ENCODE peak calls at places on chromosomes 4 and X, in eight cellular contexts. One of them, this sample, is unnamed.
A peak's percentile ranks its signal among the peaks of the same experiment; 100 is the strongest.

GRCh38 chr4:152946460-152946859 is 10.3 kb downstream of the FHDC1 start:
- DNase-seq in IMR-90: no peak
- DNase-seq in lower leg skin: no peak
- DNase-seq in hepatocyte: no peak
- DNase-seq in GM23248: no peak
- DNase-seq in cardiac fibroblast: no peak
- DNase-seq in brain microvascular endothelial cell: no peak
- DNase-seq in transverse colon: no peak
- DNase-seq in this sample: no peak

GRCh38 chr4:146442801-146443200 is 78.9 kb downstream of the SLC10A7 start:
- DNase-seq in GM23248: peak; percentile 82
- DNase-seq in IMR-90: peak; percentile 75
- DNase-seq in brain microvascular endothelial cell: peak; percentile 43
- DNase-seq in lower leg skin: no peak
- DNase-seq in hepatocyte: no peak
- DNase-seq in cardiac fibroblast: peak; percentile 31
- DNase-seq in transverse colon: no peak
- DNase-seq in this sample: peak; percentile 22

GRCh38 chr4:82696117-82696516 is 102.5 kb downstream of the SCD5 start:
- DNase-seq in cardiac fibroblast: no peak
- DNase-seq in transverse colon: no peak
- DNase-seq in hepatocyte: no peak
- DNase-seq in brain microvascular endothelial cell: no peak
- DNase-seq in IMR-90: no peak
- DNase-seq in lower leg skin: no peak
- DNase-seq in GM23248: no peak
- DNase-seq in this sample: no peak

GRCh38 chr4:1686440-1687036 is 2.4 kb upstream of the FAM53A start:
- DNase-seq in cardiac fibroblast: no peak
- DNase-seq in transverse colon: no peak
- DNase-seq in GM23248: no peak
- DNase-seq in IMR-90: no peak
- DNase-seq in hepatocyte: no peak
- DNase-seq in brain microvascular endothelial cell: no peak
- DNase-seq in lower leg skin: no peak
- DNase-seq in this sample: no peak

GRCh38 chr4:2712261-2712842 is 43.8 kb downstream of the TNIP2 start:
- DNase-seq in lower leg skin: no peak
- DNase-seq in GM23248: peak; percentile 35
- DNase-seq in hepatocyte: no peak
- DNase-seq in IMR-90: no peak
- DNase-seq in transverse colon: no peak
- DNase-seq in brain microvascular endothelial cell: no peak
- DNase-seq in cardiac fibroblast: peak; percentile 30
- DNase-seq in this sample: no peak

GRCh38 chrX:132365490-132365889 is 123.3 kb downstream of the MBNL3 start:
- DNase-seq in GM23248: no peak
- DNase-seq in lower leg skin: no peak
- DNase-seq in brain microvascular endothelial cell: no peak
- DNase-seq in hepatocyte: no peak
- DNase-seq in IMR-90: no peak
- DNase-seq in transverse colon: no peak
- DNase-seq in cardiac fibroblast: no peak
- DNase-seq in this sample: no peak

GRCh38 chr4:128661529-128661928 is 148.0 kb upstream of the JADE1 start:
- DNase-seq in lower leg skin: no peak
- DNase-seq in cardiac fibroblast: no peak
- DNase-seq in transverse colon: no peak
- DNase-seq in GM23248: no peak
- DNase-seq in hepatocyte: peak; percentile 67
- DNase-seq in IMR-90: no peak
- DNase-seq in brain microvascular endothelial cell: no peak
- DNase-seq in this sample: no peak

GRCh38 chr4:22170353-22170752 is 221.8 kb upstream of the KCNIP4 start:
- DNase-seq in transverse colon: no peak
- DNase-seq in cardiac fibroblast: peak; percentile 54
- DNase-seq in brain microvascular endothelial cell: peak; percentile 63
- DNase-seq in IMR-90: peak; percentile 60
- DNase-seq in hepatocyte: no peak
- DNase-seq in lower leg skin: no peak
- DNase-seq in GM23248: peak; percentile 78
- DNase-seq in this sample: no peak

GRCh38 chr4:57460967-57461366 is 350.8 kb upstream of the IGFBP7 start:
- DNase-seq in IMR-90: no peak
- DNase-seq in GM23248: no peak
- DNase-seq in hepatocyte: no peak
- DNase-seq in cardiac fibroblast: no peak
- DNase-seq in brain microvascular endothelial cell: no peak
- DNase-seq in lower leg skin: no peak
- DNase-seq in transverse colon: no peak
- DNase-seq in this sample: no peak

GRCh38 chr4:41329361-41329760 is 72.6 kb downstream of the UCHL1 start:
- DNase-seq in lower leg skin: no peak
- DNase-seq in GM23248: no peak
- DNase-seq in IMR-90: no peak
- DNase-seq in cardiac fibroblast: peak; percentile 35
- DNase-seq in hepatocyte: no peak
- DNase-seq in transverse colon: no peak
- DNase-seq in brain microvascular endothelial cell: no peak
- DNase-seq in this sample: no peak

GRCh38 chr4:15691346-15692140 is 9.9 kb downstream of the FAM200B start:
- DNase-seq in hepatocyte: no peak
- DNase-seq in transverse colon: no peak
- DNase-seq in GM23248: peak; percentile 79
- DNase-seq in lower leg skin: no peak
- DNase-seq in cardiac fibroblast: peak; percentile 44
- DNase-seq in brain microvascular endothelial cell: peak; percentile 73
- DNase-seq in IMR-90: peak; percentile 87
- DNase-seq in this sample: no peak

GRCh38 chr4:33386761-33387160 is 2666.6 kb downstream of the PCDH7 start:
- DNase-seq in cardiac fibroblast: peak; percentile 23
- DNase-seq in GM23248: peak; percentile 1
- DNase-seq in hepatocyte: no peak
- DNase-seq in IMR-90: no peak
- DNase-seq in lower leg skin: no peak
- DNase-seq in brain microvascular endothelial cell: no peak
- DNase-seq in transverse colon: no peak
- DNase-seq in this sample: no peak

GRCh38 chrX:41900321-41900720 is 23.0 kb downstream of the CASK start:
- DNase-seq in brain microvascular endothelial cell: no peak
- DNase-seq in IMR-90: no peak
- DNase-seq in cardiac fibroblast: no peak
- DNase-seq in transverse colon: no peak
- DNase-seq in GM23248: no peak
- DNase-seq in hepatocyte: no peak
- DNase-seq in lower leg skin: no peak
- DNase-seq in this sample: no peak

GRCh38 chr4:46032061-46032460 is 91.8 kb downstream of the GABRG1 start:
- DNase-seq in hepatocyte: no peak
- DNase-seq in GM23248: no peak
- DNase-seq in transverse colon: no peak
- DNase-seq in brain microvascular endothelial cell: no peak
- DNase-seq in lower leg skin: no peak
- DNase-seq in IMR-90: no peak
- DNase-seq in cardiac fibroblast: no peak
- DNase-seq in this sample: no peak

DNA sequence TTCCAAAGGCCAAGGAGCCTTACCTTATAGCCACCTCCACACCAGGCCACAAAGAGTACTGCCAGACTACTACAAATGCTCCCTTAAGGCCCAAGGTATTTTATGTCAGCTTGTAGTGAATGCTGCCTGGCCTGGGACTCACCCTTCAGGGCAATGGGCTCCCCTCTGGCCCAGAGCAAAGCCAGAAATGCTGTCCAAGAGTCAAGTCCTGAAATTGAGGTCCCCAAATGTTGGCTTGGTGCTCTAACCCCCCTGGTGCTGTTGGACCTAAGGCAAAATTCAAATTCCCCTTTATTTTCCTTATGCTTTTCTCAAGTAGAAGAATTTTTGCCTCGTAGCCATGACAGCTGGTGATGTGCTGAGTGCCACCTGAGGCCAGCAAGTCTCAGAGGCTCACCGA is 1354.3 kb upstream of the DIAPH2 start:
- DNase-seq in hepatocyte: no peak
- DNase-seq in IMR-90: no peak
- DNase-seq in transverse colon: no peak
- DNase-seq in GM23248: no peak
- DNase-seq in lower leg skin: no peak
- DNase-seq in brain microvascular endothelial cell: no peak
- DNase-seq in cardiac fibroblast: no peak
- DNase-seq in this sample: no peak
- H3K4me3 ChIP-seq in hepatocyte: no peak overlapping the region
- H3K4me3 ChIP-seq in IMR-90: no peak overlapping the region
- H3K4me3 ChIP-seq in transverse colon: no peak overlapping the region
- H3K4me3 ChIP-seq in GM23248: no peak overlapping the region
- H3K4me3 ChIP-seq in lower leg skin: no peak overlapping the region
- H3K4me3 ChIP-seq in brain microvascular endothelial cell: no peak overlapping the region
- H3K4me3 ChIP-seq in cardiac fibroblast: no peak overlapping the region
- H3K4me3 ChIP-seq in this sample: no peak overlapping the region

GRCh38 chrX:15737957-15738685 is at the start of gene CA5B:
- DNase-seq in IMR-90: peak; percentile 57
- DNase-seq in transverse colon: peak; percentile 99
- DNase-seq in GM23248: peak; percentile 88
- DNase-seq in lower leg skin: peak; percentile 92
- DNase-seq in brain microvascular endothelial cell: peak; percentile 84
- DNase-seq in cardiac fibroblast: peak; percentile 93
- DNase-seq in hepatocyte: peak; percentile 98
- DNase-seq in this sample: peak; percentile 23
- H3K4me3 ChIP-seq in IMR-90: peak within 1 kb of the TSS; percentile 41
- H3K4me3 ChIP-seq in transverse colon: peak within 1 kb of the TSS; percentile 36
- H3K4me3 ChIP-seq in GM23248: peak within 1 kb of the TSS; percentile 72
- H3K4me3 ChIP-seq in lower leg skin: peak within 1 kb of the TSS; percentile 20
- H3K4me3 ChIP-seq in brain microvascular endothelial cell: peak within 1 kb of the TSS; percentile 62
- H3K4me3 ChIP-seq in cardiac fibroblast: peak within 1 kb of the TSS; percentile 55
- H3K4me3 ChIP-seq in hepatocyte: peak within 1 kb of the TSS; percentile 43
- H3K4me3 ChIP-seq in this sample: peak within 1 kb of the TSS; percentile 42

GRCh38 chr4:185710487-185710995 is 101.5 kb downstream of the SORBS2 start:
- DNase-seq in lower leg skin: no peak
- DNase-seq in hepatocyte: no peak
- DNase-seq in brain microvascular endothelial cell: no peak
- DNase-seq in cardiac fibroblast: no peak
- DNase-seq in GM23248: no peak
- DNase-seq in IMR-90: no peak
- DNase-seq in transverse colon: no peak
- DNase-seq in this sample: peak; percentile 38
- H3K4me3 ChIP-seq in lower leg skin: no peak overlapping the region
- H3K4me3 ChIP-seq in hepatocyte: no peak overlapping the region
- H3K4me3 ChIP-seq in brain microvascular endothelial cell: peak overlapping the region; percentile 6
- H3K4me3 ChIP-seq in cardiac fibroblast: no peak overlapping the region
- H3K4me3 ChIP-seq in GM23248: no peak overlapping the region
- H3K4me3 ChIP-seq in IMR-90: no peak overlapping the region
- H3K4me3 ChIP-seq in transverse colon: no peak overlapping the region
- H3K4me3 ChIP-seq in this sample: no peak overlapping the region

GRCh38 chr4:125780747-125781146 is 466.0 kb downstream of the FAT4 start:
- DNase-seq in transverse colon: no peak
- DNase-seq in cardiac fibroblast: no peak
- DNase-seq in lower leg skin: no peak
- DNase-seq in GM23248: no peak
- DNase-seq in hepatocyte: no peak
- DNase-seq in brain microvascular endothelial cell: no peak
- DNase-seq in IMR-90: no peak
- DNase-seq in this sample: no peak
- H3K4me3 ChIP-seq in transverse colon: no peak overlapping the region
- H3K4me3 ChIP-seq in cardiac fibroblast: no peak overlapping the region
- H3K4me3 ChIP-seq in lower leg skin: no peak overlapping the region
- H3K4me3 ChIP-seq in GM23248: no peak overlapping the region
- H3K4me3 ChIP-seq in hepatocyte: no peak overlapping the region
- H3K4me3 ChIP-seq in brain microvascular endothelial cell: no peak overlapping the region
- H3K4me3 ChIP-seq in IMR-90: no peak overlapping the region
- H3K4me3 ChIP-seq in this sample: no peak overlapping the region

DNA sequence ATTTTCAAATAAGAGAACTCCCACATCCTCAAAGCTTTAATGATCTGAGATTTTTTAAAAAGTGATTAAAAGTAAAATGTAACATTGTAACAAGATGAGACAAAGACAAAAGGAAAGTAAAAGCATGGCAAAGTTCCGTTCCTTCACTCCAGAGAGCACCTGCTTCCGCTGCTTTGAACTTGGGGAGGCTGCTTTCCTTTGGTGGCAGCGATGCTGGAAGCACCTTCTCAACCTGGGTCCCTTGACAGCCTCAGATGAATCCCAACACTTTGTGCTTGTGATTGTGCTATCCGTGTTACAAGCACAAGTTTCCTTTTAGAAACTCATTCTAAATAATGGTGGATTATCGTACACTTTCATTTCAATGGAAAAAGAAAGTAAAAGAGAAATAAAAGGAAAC is 59.7 kb downstream of the HADH start:
- DNase-seq in IMR-90: no peak
- DNase-seq in brain microvascular endothelial cell: no peak
- DNase-seq in transverse colon: no peak
- DNase-seq in lower leg skin: no peak
- DNase-seq in GM23248: no peak
- DNase-seq in hepatocyte: no peak
- DNase-seq in cardiac fibroblast: no peak
- DNase-seq in this sample: no peak
- H3K4me3 ChIP-seq in IMR-90: no peak overlapping the region
- H3K4me3 ChIP-seq in brain microvascular endothelial cell: no peak overlapping the region
- H3K4me3 ChIP-seq in transverse colon: no peak overlapping the region
- H3K4me3 ChIP-seq in lower leg skin: no peak overlapping the region
- H3K4me3 ChIP-seq in GM23248: no peak overlapping the region
- H3K4me3 ChIP-seq in hepatocyte: no peak overlapping the region
- H3K4me3 ChIP-seq in cardiac fibroblast: no peak overlapping the region
- H3K4me3 ChIP-seq in this sample: no peak overlapping the region

DNA sequence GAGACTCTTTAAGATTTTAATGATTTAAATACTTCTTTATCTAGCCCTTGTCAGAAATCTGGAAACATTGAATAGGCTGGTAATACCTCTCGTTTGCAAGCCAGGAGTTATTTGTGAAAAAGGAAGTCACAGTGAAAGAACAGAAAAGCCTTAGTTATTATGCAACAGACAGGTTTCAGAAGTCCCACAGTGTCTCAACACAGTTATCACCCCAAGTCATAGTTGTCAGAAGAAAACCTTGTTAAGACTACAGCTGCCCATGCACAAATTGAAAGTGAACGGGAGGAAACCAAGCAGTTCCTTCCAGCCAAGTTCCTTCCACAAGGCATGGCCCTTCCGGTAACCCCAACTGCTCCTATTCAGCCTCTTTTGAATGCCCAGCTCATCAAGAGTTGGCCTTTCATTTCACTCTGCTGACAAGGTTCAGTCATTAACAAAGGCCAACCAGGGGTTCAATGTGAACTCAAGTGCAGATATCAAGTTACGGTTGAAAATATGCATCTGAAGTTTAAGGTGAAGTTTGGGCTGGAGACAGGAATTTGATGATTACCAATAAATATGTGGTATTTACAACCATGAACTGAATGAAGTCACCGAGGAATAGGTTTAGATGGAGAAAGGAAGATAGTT is 15.6 kb downstream of the ALPK1 start:
- DNase-seq in brain microvascular endothelial cell: no peak
- DNase-seq in transverse colon: no peak
- DNase-seq in hepatocyte: no peak
- DNase-seq in cardiac fibroblast: no peak
- DNase-seq in lower leg skin: no peak
- DNase-seq in GM23248: no peak
- DNase-seq in IMR-90: no peak
- DNase-seq in this sample: no peak
- H3K4me3 ChIP-seq in brain microvascular endothelial cell: no peak overlapping the region
- H3K4me3 ChIP-seq in transverse colon: no peak overlapping the region
- H3K4me3 ChIP-seq in hepatocyte: no peak overlapping the region
- H3K4me3 ChIP-seq in cardiac fibroblast: no peak overlapping the region
- H3K4me3 ChIP-seq in lower leg skin: no peak overlapping the region
- H3K4me3 ChIP-seq in GM23248: no peak overlapping the region
- H3K4me3 ChIP-seq in IMR-90: no peak overlapping the region
- H3K4me3 ChIP-seq in this sample: no peak overlapping the region